ENCODE peak calls at places on chromosomes 11 and 22, in ten cellular contexts. M, D, P, Y, S, X, G, Z, A and Q are unnamed samples.
A peak's percentile ranks its signal among the peaks of the same experiment; 100 is the strongest.

GRCh38 chr11:67544591-67545242 is 21.5 kb upstream of the CABP2 start:
- DNase-seq in X (no peak), D (no peak), P (no peak), S (no peak), Y (peak; percentile 13), G (no peak), A (no peak), Z (no peak), M (no peak), Q (no peak)

GRCh38 chr11:106391771-106392412 is 314.4 kb downstream of the AASDHPPT start:
- DNase-seq in P (peak; percentile 27), S (no peak), Z (no peak), Y (no peak), D (no peak), G (no peak), M (no peak), A (peak; percentile 89), X (no peak), Q (no peak)

GRCh38 chr11:1753426-1754305 is 3.3 kb upstream of the IFITM10 start:
- DNase-seq in A (no peak), Z (no peak), X (no peak), P (no peak), D (no peak), M (peak; percentile 17), G (no peak), Y (no peak), S (no peak), Q (no peak)

GRCh38 chr11:111736191-111736590 is 30.0 kb downstream of the PPP2R1B start:
- DNase-seq in A (no peak), S (no peak), X (no peak), G (no peak), D (no peak), M (no peak), P (no peak), Z (peak; percentile 49), Y (no peak), Q (no peak)

GRCh38 chr11:73393479-73394415 is 17.5 kb downstream of the RELT start:
- DNase-seq in Y (peak; percentile 78), A (peak; percentile 84), G (peak; percentile 89), D (peak; percentile 55), Z (no peak), P (peak; percentile 67), M (peak; percentile 72), X (peak; percentile 48), S (peak; percentile 41), Q (peak; percentile 87)

GRCh38 chr11:37072538-37072937 is 474.5 kb upstream of the RAG2 start:
- DNase-seq in S (no peak), M (no peak), Z (no peak), A (no peak), X (no peak), G (no peak), D (no peak), P (no peak), Y (no peak), Q (no peak)

GRCh38 chr11:11592146-11592684 is 29.6 kb downstream of the GALNT18 start:
- DNase-seq in A (no peak), Z (no peak), Y (no peak), G (no peak), P (no peak), S (no peak), M (no peak), X (no peak), D (no peak), Q (no peak)

GRCh38 chr11:62077136-62077535 is 46.7 kb upstream of the INCENP start:
- DNase-seq in P (no peak), G (no peak), M (no peak), X (no peak), S (no peak), D (no peak), Y (no peak), Z (no peak), A (no peak), Q (no peak)

GRCh38 chr22:41380993-41381328 is 781 bp upstream of the TEF start:
- DNase-seq in G (no peak), S (no peak), Z (peak; percentile 72), A (peak; percentile 57), Y (peak; percentile 56), P (peak; percentile 55), D (no peak), X (no peak), M (peak; percentile 85), Q (peak; percentile 68)

GRCh38 chr11:70105369-70105754 is 27.2 kb downstream of the ANO1 start:
- DNase-seq in X (no peak), A (no peak), D (no peak), S (no peak), Y (no peak), G (no peak), Z (no peak), M (no peak), P (no peak), Q (no peak)

GRCh38 chr11:102305352-102306047 is 11.8 kb upstream of the BIRC3 start:
- DNase-seq in G (no peak), D (no peak), A (no peak), Z (no peak), M (no peak), Y (no peak), X (no peak), P (no peak), S (no peak), Q (no peak)

GRCh38 chr11:63663809-63664208 is 7.4 kb downstream of the ATL3 start:
- DNase-seq in A (peak; percentile 86), Z (peak; percentile 32), Y (no peak), M (no peak), S (no peak), P (peak; percentile 75), X (no peak), D (no peak), G (no peak), Q (peak; percentile 84)

GRCh38 chr11:74749127-74749964 is 697 bp downstream of the RNF169 start:
- DNase-seq in X (peak; percentile 33), M (peak; percentile 62), D (peak; percentile 49), P (peak; percentile 59), Z (no peak), G (peak; percentile 85), Y (peak; percentile 48), A (peak; percentile 53), S (peak; percentile 15), Q (peak; percentile 58)

GRCh38 chr11:27698872-27699241 is 1.4 kb downstream of the BDNF start:
- DNase-seq in G (peak; percentile 84), X (no peak), A (peak; percentile 88), Y (peak; percentile 62), Z (peak; percentile 72), D (peak; percentile 32), P (peak; percentile 90), M (peak; percentile 76), S (peak; percentile 62), Q (peak; percentile 69)

GRCh38 chr11:111452146-111452545 is 60.0 kb downstream of the BTG4 start:
- DNase-seq in D (no peak), S (no peak), Y (peak; percentile 70), A (peak; percentile 60), P (no peak), Z (no peak), G (no peak), X (no peak), M (no peak), Q (no peak)

GRCh38 chr11:115325523-115325922 is 178.7 kb downstream of the CADM1 start:
- DNase-seq in Y (no peak), M (no peak), Z (no peak), D (no peak), A (no peak), S (no peak), X (no peak), P (no peak), G (no peak), Q (no peak)

GRCh38 chr22:30159561-30160353 is 79.5 kb downstream of the HORMAD2 start:
- DNase-seq in S (no peak), Z (peak; percentile 54), P (peak; percentile 9), M (peak; percentile 33), D (no peak), G (no peak), Y (peak; percentile 31), A (peak; percentile 67), X (no peak), Q (peak; percentile 10)

GRCh38 chr11:117146521-117146920 is 2.4 kb downstream of the PAFAH1B2 start:
- DNase-seq in X (no peak), D (no peak), S (no peak), P (no peak), Z (no peak), M (no peak), Y (no peak), A (no peak), G (no peak), Q (no peak)

GRCh38 chr22:35970601-35971417 is 57.8 kb downstream of the RBFOX2 start:
- DNase-seq in A (peak; percentile 32), Z (no peak), M (no peak), X (no peak), G (no peak), D (no peak), S (no peak), Y (no peak), P (no peak), Q (no peak)

GRCh38 chr11:126061707-126062678 is 673 bp downstream of the CDON start:
- DNase-seq in A (peak; percentile 79), Y (peak; percentile 52), P (peak; percentile 57), Z (no peak), M (no peak), G (peak; percentile 65), X (peak; percentile 10), D (peak; percentile 11), S (peak; percentile 16), Q (no peak)

GRCh38 chr22:50262460-50262911 is 1.0 kb upstream of the MAPK12 start:
- DNase-seq in Y (no peak), A (peak; percentile 43), M (no peak), Z (no peak), G (no peak), D (no peak), S (no peak), X (no peak), P (peak; percentile 60), Q (peak; percentile 82)

GRCh38 chr11:86632499-86633269 is 39.7 kb downstream of the ME3 start:
- DNase-seq in D (peak; percentile 60), Y (no peak), M (no peak), Z (peak; percentile 96), G (peak; percentile 69), X (no peak), A (peak; percentile 92), S (peak; percentile 41), P (peak; percentile 87), Q (peak; percentile 63)

GRCh38 chr11:70204466-70204799 is 1.3 kb downstream of the FADD start:
- DNase-seq in Y (no peak), X (no peak), M (no peak), D (no peak), Z (no peak), P (peak; percentile 16), G (no peak), A (no peak), S (no peak), Q (no peak)

GRCh38 chr11:92388380-92388779 is 163.8 kb downstream of the FAT3 start:
- DNase-seq in Y (no peak), X (no peak), Z (no peak), P (no peak), S (no peak), D (no peak), M (no peak), G (no peak), A (peak; percentile 9), Q (no peak)

GRCh38 chr11:104343578-104343977 is 179.6 kb upstream of the PDGFD start:
- DNase-seq in M (no peak), X (no peak), Y (no peak), D (no peak), P (peak; percentile 1), Z (no peak), G (peak; percentile 17), S (no peak), A (peak; percentile 63), Q (no peak)

GRCh38 chr11:121711900-121712424 is 259.2 kb upstream of the SORL1-AS1 start:
- DNase-seq in Z (no peak), P (no peak), M (no peak), A (no peak), Y (no peak), S (no peak), G (no peak), D (no peak), X (no peak), Q (no peak)

GRCh38 chr11:27754035-27755017 is 54.1 kb upstream of the BDNF start:
- DNase-seq in D (no peak), Z (peak; percentile 36), P (peak; percentile 5), G (no peak), S (no peak), Y (no peak), X (no peak), M (no peak), A (peak; percentile 51), Q (peak; percentile 64)

GRCh38 chr11:134576721-134577171 is 164.7 kb upstream of the B3GAT1 start:
- DNase-seq in D (no peak), G (no peak), Y (no peak), X (no peak), A (no peak), S (no peak), M (no peak), Z (no peak), P (no peak), Q (no peak)